ENCODE peak calls at places on chromosome 20, in ten cellular contexts. One of them, this sample, is unnamed. For H3K4me1, the result is how much of the 10 kb centered on the place peaks cover.

GRCh38 chr20:41171736-41172295 is 34.5 kb downstream of the PLCG1 start:
- DNase-seq in tibial artery: peak
- DNase-seq in astrocyte: no peak
- DNase-seq in CD8-positive, alpha-beta memory T cell: no peak
- DNase-seq in pancreas: no peak
- DNase-seq in neuronal stem cell: no peak
- DNase-seq in hepatocyte: no peak
- DNase-seq in fibroblast of lung: no peak
- DNase-seq in lower lobe of right lung: no peak
- DNase-seq in left lung: no peak
- DNase-seq in this sample: no peak

GRCh38 chr20:33531047-33531877 is 41.4 kb downstream of the CBFA2T2 start:
- DNase-seq in tibial artery: no peak
- DNase-seq in astrocyte: peak
- DNase-seq in CD8-positive, alpha-beta memory T cell: no peak
- DNase-seq in pancreas: no peak
- DNase-seq in neuronal stem cell: no peak
- DNase-seq in hepatocyte: peak
- DNase-seq in fibroblast of lung: peak
- DNase-seq in lower lobe of right lung: no peak
- DNase-seq in left lung: no peak
- DNase-seq in this sample: no peak

GRCh38 chr20:11626551-11626950 is 291.1 kb upstream of the BTBD3 start:
- DNase-seq in tibial artery: no peak
- DNase-seq in astrocyte: no peak
- DNase-seq in CD8-positive, alpha-beta memory T cell: no peak
- DNase-seq in pancreas: no peak
- DNase-seq in neuronal stem cell: no peak
- DNase-seq in hepatocyte: no peak
- DNase-seq in fibroblast of lung: no peak
- DNase-seq in lower lobe of right lung: no peak
- DNase-seq in left lung: no peak
- DNase-seq in this sample: no peak

GRCh38 chr20:24587384-24588046 is 118.1 kb downstream of the SYNDIG1 start:
- DNase-seq in tibial artery: no peak
- DNase-seq in astrocyte: no peak
- DNase-seq in CD8-positive, alpha-beta memory T cell: no peak
- DNase-seq in pancreas: no peak
- DNase-seq in neuronal stem cell: no peak
- DNase-seq in hepatocyte: no peak
- DNase-seq in fibroblast of lung: peak
- DNase-seq in lower lobe of right lung: no peak
- DNase-seq in left lung: no peak
- DNase-seq in this sample: no peak

GRCh38 chr20:37758332-37758731 is 64.5 kb downstream of the CTNNBL1 start:
- DNase-seq in tibial artery: no peak
- DNase-seq in astrocyte: no peak
- DNase-seq in CD8-positive, alpha-beta memory T cell: no peak
- DNase-seq in pancreas: no peak
- DNase-seq in neuronal stem cell: no peak
- DNase-seq in hepatocyte: peak
- DNase-seq in fibroblast of lung: peak
- DNase-seq in lower lobe of right lung: no peak
- DNase-seq in left lung: no peak
- DNase-seq in this sample: peak

GRCh38 chr20:36130316-36130865 is 24.1 kb upstream of the EPB41L1 start:
- DNase-seq in tibial artery: no peak
- DNase-seq in astrocyte: no peak
- DNase-seq in CD8-positive, alpha-beta memory T cell: no peak
- DNase-seq in pancreas: no peak
- DNase-seq in neuronal stem cell: no peak
- DNase-seq in hepatocyte: no peak
- DNase-seq in fibroblast of lung: no peak
- DNase-seq in lower lobe of right lung: no peak
- DNase-seq in left lung: no peak
- DNase-seq in this sample: no peak

GRCh38 chr20:23875606-23876237 is 3.8 kb downstream of the CST5 start:
- DNase-seq in tibial artery: peak
- DNase-seq in astrocyte: no peak
- DNase-seq in CD8-positive, alpha-beta memory T cell: no peak
- DNase-seq in pancreas: no peak
- DNase-seq in neuronal stem cell: no peak
- DNase-seq in hepatocyte: no peak
- DNase-seq in fibroblast of lung: no peak
- DNase-seq in lower lobe of right lung: no peak
- DNase-seq in left lung: no peak
- DNase-seq in this sample: no peak

GRCh38 chr20:45833883-45834796 is 541 bp downstream of the SNX21 start:
- DNase-seq in tibial artery: peak
- DNase-seq in astrocyte: peak
- DNase-seq in CD8-positive, alpha-beta memory T cell: peak
- DNase-seq in pancreas: peak
- DNase-seq in neuronal stem cell: peak
- DNase-seq in hepatocyte: peak
- DNase-seq in fibroblast of lung: peak
- DNase-seq in lower lobe of right lung: peak
- DNase-seq in left lung: peak
- DNase-seq in this sample: peak

DNA sequence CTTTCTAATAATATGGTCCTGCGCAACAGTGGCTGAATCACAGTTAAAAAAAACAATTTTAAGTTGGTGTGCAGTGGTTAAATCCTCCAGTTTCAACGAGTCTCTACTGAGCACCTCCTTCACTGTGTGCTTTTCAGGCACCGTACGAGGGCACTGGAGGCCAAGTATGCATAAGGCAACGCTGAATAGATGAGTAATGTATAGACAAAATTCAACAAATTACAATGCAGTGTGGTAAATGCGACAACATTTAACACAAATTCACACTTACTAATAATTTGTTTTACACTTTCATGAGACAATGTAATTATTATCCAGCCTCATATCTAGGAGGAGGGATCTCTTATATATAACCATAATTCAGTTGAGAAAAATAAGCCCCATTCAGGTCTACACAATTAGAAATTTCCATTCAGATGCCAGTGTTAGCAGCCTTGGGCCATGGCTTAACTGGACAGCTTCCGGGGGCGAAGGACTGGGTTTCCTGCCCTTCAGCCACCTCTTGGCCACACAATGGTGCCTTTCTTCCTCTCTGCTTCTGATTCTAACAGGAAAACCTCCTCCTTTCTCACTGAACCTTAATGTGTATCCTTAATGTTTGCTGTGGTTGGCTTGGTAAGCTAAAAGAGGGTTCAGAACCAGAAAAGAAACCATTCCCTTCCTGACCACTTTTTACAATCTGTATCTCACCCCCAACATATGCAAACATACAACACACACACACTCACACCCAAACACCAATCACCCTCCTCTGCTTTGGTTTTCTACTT is 51.9 kb downstream of the B4GALT5 start:
- DNase-seq in tibial artery: no peak
- DNase-seq in astrocyte: no peak
- DNase-seq in CD8-positive, alpha-beta memory T cell: peak
- DNase-seq in pancreas: no peak
- DNase-seq in neuronal stem cell: no peak
- DNase-seq in hepatocyte: no peak
- DNase-seq in fibroblast of lung: no peak
- DNase-seq in lower lobe of right lung: no peak
- DNase-seq in left lung: no peak
- DNase-seq in this sample: no peak
- H3K4me1 ChIP-seq in tibial artery: under half
- H3K4me1 ChIP-seq in astrocyte: under half
- H3K4me1 ChIP-seq in CD8-positive, alpha-beta memory T cell: under half
- H3K4me1 ChIP-seq in pancreas: under half
- H3K4me1 ChIP-seq in neuronal stem cell: under half
- H3K4me1 ChIP-seq in hepatocyte: under half
- H3K4me1 ChIP-seq in fibroblast of lung: under half
- H3K4me1 ChIP-seq in lower lobe of right lung: half or more
- H3K4me1 ChIP-seq in left lung: half or more
- H3K4me1 ChIP-seq in this sample: under half

GRCh38 chr20:53608071-53608455 is 14.4 kb upstream of the ZNF217 start:
- DNase-seq in tibial artery: no peak
- DNase-seq in astrocyte: no peak
- DNase-seq in CD8-positive, alpha-beta memory T cell: no peak
- DNase-seq in pancreas: no peak
- DNase-seq in neuronal stem cell: no peak
- DNase-seq in hepatocyte: no peak
- DNase-seq in fibroblast of lung: no peak
- DNase-seq in lower lobe of right lung: no peak
- DNase-seq in left lung: no peak
- DNase-seq in this sample: no peak

GRCh38 chr20:53609501-53610445 is 16.1 kb upstream of the ZNF217 start:
- DNase-seq in tibial artery: no peak
- DNase-seq in astrocyte: peak
- DNase-seq in CD8-positive, alpha-beta memory T cell: peak
- DNase-seq in pancreas: no peak
- DNase-seq in neuronal stem cell: no peak
- DNase-seq in hepatocyte: peak
- DNase-seq in fibroblast of lung: peak
- DNase-seq in lower lobe of right lung: peak
- DNase-seq in left lung: peak
- DNase-seq in this sample: peak

GRCh38 chr20:53611449-53611894 is 17.8 kb upstream of the ZNF217 start:
- DNase-seq in tibial artery: peak
- DNase-seq in astrocyte: peak
- DNase-seq in CD8-positive, alpha-beta memory T cell: no peak
- DNase-seq in pancreas: no peak
- DNase-seq in neuronal stem cell: no peak
- DNase-seq in hepatocyte: peak
- DNase-seq in fibroblast of lung: peak
- DNase-seq in lower lobe of right lung: no peak
- DNase-seq in left lung: no peak
- DNase-seq in this sample: no peak

GRCh38 chr20:53606364-53606985 is 12.8 kb upstream of the ZNF217 start:
- DNase-seq in tibial artery: no peak
- DNase-seq in astrocyte: peak
- DNase-seq in CD8-positive, alpha-beta memory T cell: no peak
- DNase-seq in pancreas: no peak
- DNase-seq in neuronal stem cell: no peak
- DNase-seq in hepatocyte: no peak
- DNase-seq in fibroblast of lung: peak
- DNase-seq in lower lobe of right lung: no peak
- DNase-seq in left lung: no peak
- DNase-seq in this sample: no peak

GRCh38 chr20:53608456-53609413 is 15.1 kb upstream of the ZNF217 start:
- DNase-seq in tibial artery: no peak
- DNase-seq in astrocyte: no peak
- DNase-seq in CD8-positive, alpha-beta memory T cell: peak
- DNase-seq in pancreas: no peak
- DNase-seq in neuronal stem cell: no peak
- DNase-seq in hepatocyte: peak
- DNase-seq in fibroblast of lung: no peak
- DNase-seq in lower lobe of right lung: no peak
- DNase-seq in left lung: no peak
- DNase-seq in this sample: peak
- H3K4me3 ChIP-seq in tibial artery: no peak
- H3K4me3 ChIP-seq in astrocyte: no peak
- H3K4me3 ChIP-seq in CD8-positive, alpha-beta memory T cell: peak
- H3K4me3 ChIP-seq in pancreas: no peak
- H3K4me3 ChIP-seq in neuronal stem cell: no peak
- H3K4me3 ChIP-seq in hepatocyte: no peak
- H3K4me3 ChIP-seq in fibroblast of lung: no peak
- H3K4me3 ChIP-seq in lower lobe of right lung: peak
- H3K4me3 ChIP-seq in left lung: no peak
- H3K4me3 ChIP-seq in this sample: no peak

DNA sequence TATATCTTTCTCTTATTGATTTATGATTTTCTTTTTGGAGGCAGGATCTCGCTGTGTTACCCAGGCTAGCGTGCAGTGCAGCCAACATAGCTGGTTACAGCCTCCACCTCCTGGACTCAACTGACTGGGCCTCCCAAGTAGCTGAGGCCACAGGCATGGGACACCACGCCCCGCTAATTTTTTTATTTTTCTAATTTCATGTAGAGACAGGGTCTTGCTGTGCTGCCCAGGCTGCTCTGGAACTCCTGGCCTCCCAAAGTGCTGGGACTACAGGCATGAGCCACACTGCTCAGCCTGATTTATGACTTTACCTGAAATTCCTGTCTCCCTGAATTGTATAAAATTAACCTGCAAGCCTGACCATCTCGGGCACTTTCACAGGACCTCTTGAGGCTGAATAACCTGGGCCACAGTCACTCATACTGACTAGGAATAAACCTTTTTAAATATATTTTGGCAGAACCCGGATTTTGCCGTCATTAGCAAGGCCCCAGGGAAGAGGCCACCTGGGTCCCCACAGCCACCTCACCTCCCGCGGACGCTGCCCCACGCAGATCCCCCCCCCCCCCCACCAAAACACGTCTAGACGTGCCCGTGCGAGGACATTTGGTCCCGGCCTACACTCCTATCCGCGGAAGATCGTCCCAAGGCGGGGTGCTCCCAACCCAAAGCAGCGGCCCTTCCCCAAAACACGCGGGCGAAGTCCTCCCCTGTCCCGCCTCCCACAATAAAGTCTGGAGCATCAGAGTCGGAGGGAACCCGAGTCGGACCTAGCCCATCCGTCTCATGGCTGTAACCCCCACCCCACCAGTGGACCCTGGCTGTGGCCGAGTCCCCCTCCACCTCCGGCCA is 895 bp downstream of the ZNF337 start:
- DNase-seq in tibial artery: no peak
- DNase-seq in astrocyte: no peak
- DNase-seq in CD8-positive, alpha-beta memory T cell: no peak
- DNase-seq in pancreas: no peak
- DNase-seq in neuronal stem cell: peak
- DNase-seq in hepatocyte: peak
- DNase-seq in fibroblast of lung: peak
- DNase-seq in lower lobe of right lung: no peak
- DNase-seq in left lung: no peak
- DNase-seq in this sample: peak
- H3K27ac ChIP-seq in tibial artery: peak
- H3K27ac ChIP-seq in astrocyte: peak
- H3K27ac ChIP-seq in CD8-positive, alpha-beta memory T cell: peak
- H3K27ac ChIP-seq in pancreas: peak
- H3K27ac ChIP-seq in neuronal stem cell: peak
- H3K27ac ChIP-seq in hepatocyte: peak
- H3K27ac ChIP-seq in fibroblast of lung: peak
- H3K27ac ChIP-seq in lower lobe of right lung: peak
- H3K27ac ChIP-seq in left lung: peak
- H3K27ac ChIP-seq in this sample: peak

GRCh38 chr20:63896136-63896890 is 1.4 kb downstream of the DNAJC5 start:
- DNase-seq in tibial artery: peak
- DNase-seq in astrocyte: peak
- DNase-seq in CD8-positive, alpha-beta memory T cell: no peak
- DNase-seq in pancreas: peak
- DNase-seq in neuronal stem cell: no peak
- DNase-seq in hepatocyte: peak
- DNase-seq in fibroblast of lung: peak
- DNase-seq in lower lobe of right lung: peak
- DNase-seq in left lung: peak
- DNase-seq in this sample: peak

GRCh38 chr20:63903796-63904570 is 9.1 kb downstream of the DNAJC5 start:
- DNase-seq in tibial artery: no peak
- DNase-seq in astrocyte: no peak
- DNase-seq in CD8-positive, alpha-beta memory T cell: no peak
- DNase-seq in pancreas: no peak
- DNase-seq in neuronal stem cell: no peak
- DNase-seq in hepatocyte: no peak
- DNase-seq in fibroblast of lung: no peak
- DNase-seq in lower lobe of right lung: no peak
- DNase-seq in left lung: peak
- DNase-seq in this sample: no peak

GRCh38 chr20:63897978-63898561 is 3.1 kb downstream of the DNAJC5 start:
- DNase-seq in tibial artery: no peak
- DNase-seq in astrocyte: no peak
- DNase-seq in CD8-positive, alpha-beta memory T cell: no peak
- DNase-seq in pancreas: no peak
- DNase-seq in neuronal stem cell: no peak
- DNase-seq in hepatocyte: no peak
- DNase-seq in fibroblast of lung: no peak
- DNase-seq in lower lobe of right lung: no peak
- DNase-seq in left lung: no peak
- DNase-seq in this sample: peak

GRCh38 chr20:63898882-63899558 is 4.1 kb downstream of the DNAJC5 start:
- DNase-seq in tibial artery: no peak
- DNase-seq in astrocyte: no peak
- DNase-seq in CD8-positive, alpha-beta memory T cell: no peak
- DNase-seq in pancreas: no peak
- DNase-seq in neuronal stem cell: no peak
- DNase-seq in hepatocyte: no peak
- DNase-seq in fibroblast of lung: no peak
- DNase-seq in lower lobe of right lung: no peak
- DNase-seq in left lung: peak
- DNase-seq in this sample: no peak

GRCh38 chr20:63900373-63900772 is 5.4 kb downstream of the DNAJC5 start:
- DNase-seq in tibial artery: no peak
- DNase-seq in astrocyte: no peak
- DNase-seq in CD8-positive, alpha-beta memory T cell: no peak
- DNase-seq in pancreas: no peak
- DNase-seq in neuronal stem cell: no peak
- DNase-seq in hepatocyte: no peak
- DNase-seq in fibroblast of lung: no peak
- DNase-seq in lower lobe of right lung: no peak
- DNase-seq in left lung: no peak
- DNase-seq in this sample: no peak
- H3K4me1 ChIP-seq in tibial artery: under half
- H3K4me1 ChIP-seq in astrocyte: under half
- H3K4me1 ChIP-seq in CD8-positive, alpha-beta memory T cell: half or more
- H3K4me1 ChIP-seq in pancreas: under half
- H3K4me1 ChIP-seq in neuronal stem cell: under half
- H3K4me1 ChIP-seq in hepatocyte: under half
- H3K4me1 ChIP-seq in fibroblast of lung: under half
- H3K4me1 ChIP-seq in lower lobe of right lung: half or more
- H3K4me1 ChIP-seq in left lung: half or more
- H3K4me1 ChIP-seq in this sample: under half

This sample was measured in small intestine.